ENCODE peak calls at places on chromosome X, in four cellular contexts. X is heart left ventricle, D is upper lobe of left lung, T is ovary. L is an unnamed sample.
A peak's percentile ranks its signal among the peaks of the same experiment; 100 is the strongest.

GRCh38 chrX:16771483-16772398 is 14.5 kb upstream of the TXLNG start:
- DNase-seq in X (no peak), D (no peak), T (no peak), L (no peak)

GRCh38 chrX:36963069-36963808 is 44.9 kb upstream of the FAM47C start:
- DNase-seq in X (no peak), D (peak; percentile 58), T (no peak), L (no peak)

GRCh38 chrX:42546800-42547199 is 231.2 kb downstream of the PPP1R2C start:
- DNase-seq in X (no peak), D (no peak), T (no peak), L (no peak)

GRCh38 chrX:4528247-4528646 is 814.8 kb upstream of the PRKX start:
- DNase-seq in X (no peak), D (no peak), T (no peak), L (no peak)

GRCh38 chrX:150833454-150834056 is 64.9 kb downstream of the CD99L2 start:
- DNase-seq in X (no peak), D (no peak), T (no peak), L (no peak)

GRCh38 chrX:117713411-117713810 is 403.2 kb downstream of the KLHL13 start:
- DNase-seq in X (no peak), D (no peak), T (no peak), L (no peak)

GRCh38 chrX:41921492-41922124 is 1.7 kb downstream of the CASK start:
- DNase-seq in X (no peak), D (no peak), T (no peak), L (no peak)

GRCh38 chrX:28997716-28998115 is 410.5 kb downstream of the IL1RAPL1 start:
- DNase-seq in X (peak; percentile 16), D (no peak), T (no peak), L (no peak)

GRCh38 chrX:17500145-17500579 is 125.2 kb downstream of the NHS start:
- DNase-seq in X (no peak), D (no peak), T (no peak), L (no peak)

GRCh38 chrX:70444326-70445196 is at the start of gene DLG3:
- DNase-seq in X (no peak), D (peak; percentile 74), T (no peak), L (peak; percentile 29)

GRCh38 chrX:95949588-95949987 is 735.1 kb upstream of the DIAPH2 start:
- DNase-seq in X (no peak), D (no peak), T (no peak), L (no peak)

GRCh38 chrX:122625239-122625638 is 558.8 kb upstream of the GRIA3 start:
- DNase-seq in X (no peak), D (no peak), T (no peak), L (no peak)

GRCh38 chrX:33840176-33840575 is 291.9 kb downstream of the FAM47A start:
- DNase-seq in X (no peak), D (no peak), T (no peak), L (no peak)

GRCh38 chrX:152641996-152642395 is 4.3 kb downstream of the GABRQ start:
- DNase-seq in X (no peak), D (no peak), T (no peak), L (no peak)

GRCh38 chrX:45622538-45622937 is 421.9 kb upstream of the DIPK2B start:
- DNase-seq in X (no peak), D (no peak), T (no peak), L (no peak)

GRCh38 chrX:45619290-45619689 is 418.6 kb upstream of the DIPK2B start:
- DNase-seq in X (no peak), D (no peak), T (no peak), L (no peak)

GRCh38 chrX:45622042-45622423 is 421.4 kb upstream of the DIPK2B start:
- DNase-seq in X (no peak), D (no peak), T (no peak), L (no peak)

GRCh38 chrX:45621356-45622041 is 420.8 kb upstream of the DIPK2B start:
- DNase-seq in X (no peak), D (no peak), T (no peak), L (no peak)

GRCh38 chrX:45623266-45623665 is 422.6 kb upstream of the DIPK2B start:
- DNase-seq in X (no peak), D (no peak), T (no peak), L (no peak)
- H3K4me1 ChIP-seq in X (no peaks in the 10 kb centered on the region), D (no peaks in the 10 kb centered on the region), T (no peaks in the 10 kb centered on the region), L (no peaks in the 10 kb centered on the region)

GRCh38 chrX:11341274-11342256 is 48.4 kb downstream of the AMELX start:
- DNase-seq in X (peak; percentile 58), D (no peak), T (peak; percentile 64), L (no peak)
- TF ChIP-seq POLR2A in X (no peak), D (no peak), T (no peak), L (no peak)

GRCh38 chrX:8848921-8849320 is 47.7 kb upstream of the FAM9A start:
- DNase-seq in X (no peak), D (no peak), T (no peak), L (no peak)
- H3K4me1 ChIP-seq in X (no peaks in the 10 kb centered on the region), D (no peaks in the 10 kb centered on the region), T (no peaks in the 10 kb centered on the region), L (no peaks in the 10 kb centered on the region)

GRCh38 chrX:154403192-154403591 is 5.0 kb downstream of the RPL10 start:
- DNase-seq in X (no peak), D (no peak), T (no peak), L (no peak)

GRCh38 chrX:154403858-154404257 is 5.2 kb downstream of the DNASE1L1 start:
- DNase-seq in X (no peak), D (no peak), T (no peak), L (no peak)

GRCh38 chrX:154401045-154401799 is 3.0 kb downstream of the RPL10 start:
- DNase-seq in X (no peak), D (no peak), T (no peak), L (no peak)

GRCh38 chrX:154402622-154403127 is 4.5 kb downstream of the RPL10 start:
- DNase-seq in X (no peak), D (no peak), T (no peak), L (no peak)

GRCh38 chrX:154401918-154402621 is 3.9 kb downstream of the RPL10 start:
- DNase-seq in X (no peak), D (no peak), T (no peak), L (no peak)
- TF ChIP-seq POLR2A in X (no peak), D (no peak), T (no peak), L (no peak)

GRCh38 chrX:143476751-143477150 is 40.5 kb downstream of the SPANXN3 start:
- DNase-seq in X (no peak), D (no peak), T (no peak), L (no peak)
- H3K4me1 ChIP-seq in X (no peaks in the 10 kb centered on the region), D (no peaks in the 10 kb centered on the region), T (no peaks in the 10 kb centered on the region), L (no peaks in the 10 kb centered on the region)

L was measured in adrenal gland.